ENCODE peak calls at places on chromosome 5, in ten cellular contexts. W is amniotic stem cell; V is stimulated activated CD4-positive, alpha-beta T cell treated with anti-CD3 and anti-CD28 coated beads, TNF-alpha, amount 100 ng/mL, for 1 hour; K is NCI-H1105; G is EL; A is myocyte; T is occipital lobe; O is activated naive CD4-positive, alpha-beta T cell treated with anti-CD3 and anti-CD28 coated beads, Interleukin-2, amount 50 U/mL, for 16 hours; C is lung; I is AG09309. X is an unnamed sample.

GRCh38 chr5:141479776-141480175 is 4.0 kb downstream of the PCDHGC3 start:
- DNase-seq in A (no peak), O (no peak), C (no peak), V (no peak), I (no peak), T (no peak), G (no peak), W (no peak), K (no peak), X (no peak)

GRCh38 chr5:69368458-69369368 is 607 bp downstream of the AK6 start:
- DNase-seq in K (no peak), G (peak), O (peak), I (peak), W (no peak), C (no peak), T (no peak), A (peak), V (no peak), X (peak)

GRCh38 chr5:107436276-107436675 is 234.5 kb downstream of the EFNA5 start:
- DNase-seq in C (no peak), I (no peak), O (no peak), G (no peak), W (no peak), V (no peak), K (no peak), T (no peak), A (no peak), X (no peak)

GRCh38 chr5:7886849-7887460 is 18.0 kb downstream of the MTRR start:
- DNase-seq in G (peak), T (no peak), W (no peak), V (no peak), A (peak), O (no peak), C (no peak), I (peak), K (peak), X (peak)

GRCh38 chr5:102296229-102296817 is at the start of gene SLCO4C1:
- DNase-seq in C (peak), W (no peak), A (peak), O (peak), G (peak), T (peak), V (peak), I (no peak), K (peak), X (peak)

GRCh38 chr5:168822745-168823281 is 243.6 kb upstream of the PANK3 start:
- DNase-seq in T (no peak), W (no peak), G (no peak), C (no peak), A (no peak), I (no peak), V (no peak), O (no peak), K (no peak), X (peak)

GRCh38 chr5:26868504-26868903 is 169.9 kb downstream of the CDH9 start:
- DNase-seq in V (no peak), C (no peak), T (no peak), A (no peak), W (no peak), K (no peak), G (no peak), I (no peak), O (no peak), X (no peak)

GRCh38 chr5:172115541-172115982 is 72.5 kb downstream of the STK10 start:
- DNase-seq in G (no peak), I (no peak), A (peak), W (no peak), K (no peak), C (no peak), T (no peak), V (no peak), O (no peak), X (no peak)

GRCh38 chr5:2164586-2164985 is 281.9 kb upstream of the IRX4 start:
- DNase-seq in I (no peak), W (no peak), K (no peak), T (no peak), A (no peak), C (no peak), G (no peak), V (no peak), O (no peak), X (no peak)

X was measured in SW480.